ENCODE peak calls at places on chromosomes 13 and 19, in four cellular contexts. C is SK-N-SH, D is GM12878, W is K562. Q is an unnamed sample.

GRCh38 chr19:40600086-40600917 is 867 bp upstream of the LTBP4 start:
- DNase-seq in C (no peak), D (no peak), W (no peak), Q (no peak)

GRCh38 chr19:3108775-3109174 is 14.6 kb downstream of the GNA11 start:
- DNase-seq in C (peak; percentile 84), D (no peak), W (peak; percentile 64), Q (peak; percentile 84)

GRCh38 chr19:41219924-41220567 is 1.0 kb downstream of the AXL start:
- DNase-seq in D (no peak), C (no peak), W (peak; percentile 87), Q (no peak)

GRCh38 chr19:12668937-12669271 is 2.3 kb downstream of the WDR83 start:
- DNase-seq in C (peak; percentile 61), D (no peak), W (peak; percentile 65), Q (no peak)

GRCh38 chr13:94419304-94419943 is 60.1 kb downstream of the DCT start:
- DNase-seq in W (no peak), D (no peak), C (no peak), Q (no peak)

GRCh38 chr13:26236306-26236705 is 14.2 kb upstream of the RNF6 start:
- DNase-seq in D (no peak), C (no peak), W (no peak), Q (no peak)

GRCh38 chr13:50914848-50915247 is 5.3 kb downstream of the RNASEH2B start:
- DNase-seq in D (no peak), C (no peak), W (no peak), Q (no peak)

GRCh38 chr19:20315543-20315942 is 148.5 kb downstream of the ZNF486 start:
- DNase-seq in C (peak; percentile 66), W (no peak), D (no peak), Q (no peak)

GRCh38 chr13:106846571-106846970 is 278.6 kb upstream of the ARGLU1 start:
- DNase-seq in D (no peak), W (no peak), C (no peak), Q (no peak)

GRCh38 chr13:106847049-106847448 is 279.1 kb upstream of the ARGLU1 start:
- DNase-seq in C (no peak), W (no peak), D (no peak), Q (no peak)

DNA sequence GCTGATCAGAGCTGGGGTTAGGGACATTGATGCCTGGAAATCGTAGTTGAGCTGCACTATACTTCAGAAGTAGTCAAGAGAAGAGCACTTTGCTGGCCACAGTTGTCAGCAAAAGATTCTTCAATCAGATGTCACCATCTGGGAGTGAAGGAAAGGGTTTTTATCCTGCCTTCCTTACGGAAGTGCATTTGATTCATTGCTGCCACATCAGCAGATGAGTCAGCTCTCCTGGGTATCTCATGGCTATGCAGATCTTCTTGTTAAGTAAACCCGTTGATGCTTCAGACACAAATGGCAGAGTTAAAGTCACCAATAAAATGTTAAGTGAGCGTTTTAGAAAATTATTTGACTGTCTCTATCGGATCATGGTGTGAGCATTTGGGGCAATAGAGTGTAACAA is 283.3 kb upstream of the ARGLU1 start:
- DNase-seq in C (no peak), D (no peak), W (no peak), Q (no peak)
- TF ChIP-seq USF1 in C (no peak), D (no peak), W (no peak), Q (no peak)

GRCh38 chr13:40329682-40330485 is 336.6 kb downstream of the FOXO1 start:
- DNase-seq in W (no peak), C (no peak), D (no peak), Q (no peak)
- TF ChIP-seq USF1 in W (no peak), C (no peak), D (no peak), Q (no peak)

GRCh38 chr13:30529085-30529815 is 63.5 kb upstream of the HMGB1 start:
- DNase-seq in D (peak; percentile 30), W (no peak), C (no peak), Q (no peak)
- TF ChIP-seq USF1 in D (no peak), W (no peak), C (no peak), Q (no peak)

GRCh38 chr13:99000137-99000536 is 22.3 kb upstream of the DOCK9 start:
- DNase-seq in D (no peak), W (no peak), C (no peak), Q (no peak)
- TF ChIP-seq USF1 in D (no peak), W (no peak), C (no peak), Q (no peak)

GRCh38 chr13:47800593-47800992 is 200.5 kb downstream of the SUCLA2 start:
- DNase-seq in D (no peak), W (no peak), C (no peak), Q (no peak)

GRCh38 chr13:47803131-47803530 is 197.9 kb downstream of the SUCLA2 start:
- DNase-seq in D (no peak), W (no peak), C (no peak), Q (no peak)

GRCh38 chr13:47798194-47798593 is 202.9 kb downstream of the SUCLA2 start:
- DNase-seq in W (no peak), C (no peak), D (no peak), Q (no peak)

GRCh38 chr13:47798906-47799305 is 202.2 kb downstream of the SUCLA2 start:
- DNase-seq in W (no peak), C (no peak), D (no peak), Q (no peak)

DNA sequence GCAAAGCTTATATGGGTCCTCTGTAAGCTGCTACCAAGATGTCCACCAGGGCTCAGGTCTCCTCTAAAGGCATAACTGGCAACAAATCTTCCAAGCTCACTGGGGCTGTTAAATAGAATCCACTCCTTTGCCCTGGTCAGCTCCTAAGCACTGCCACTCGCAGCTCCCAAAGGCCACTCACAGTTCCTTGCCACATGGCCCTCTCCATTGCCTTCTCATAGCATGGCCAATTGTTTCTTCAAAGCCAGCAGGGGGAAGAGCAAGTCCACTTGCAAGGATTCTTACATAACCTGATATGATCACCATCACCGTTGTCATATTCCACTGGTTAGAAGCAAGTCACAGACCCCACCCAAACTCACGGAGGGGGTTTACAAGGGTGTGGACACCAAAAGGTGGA is 199.5 kb downstream of the SUCLA2 start:
- DNase-seq in W (no peak), D (no peak), C (no peak), Q (no peak)
- TF ChIP-seq USF1 in W (no peak), D (no peak), C (no peak), Q (no peak)

GRCh38 chr13:47112900-47113299 is 216.0 kb upstream of the HTR2A start:
- DNase-seq in W (no peak), C (no peak), D (no peak), Q (no peak)

GRCh38 chr13:47111499-47111898 is 214.6 kb upstream of the HTR2A start:
- DNase-seq in D (no peak), C (no peak), W (peak; percentile 21), Q (no peak)

GRCh38 chr13:47110833-47111240 is 214.0 kb upstream of the HTR2A start:
- DNase-seq in D (no peak), W (peak; percentile 60), C (no peak), Q (no peak)

GRCh38 chr13:47114030-47114429 is 217.2 kb upstream of the HTR2A start:
- DNase-seq in D (no peak), W (no peak), C (no peak), Q (no peak)

DNA sequence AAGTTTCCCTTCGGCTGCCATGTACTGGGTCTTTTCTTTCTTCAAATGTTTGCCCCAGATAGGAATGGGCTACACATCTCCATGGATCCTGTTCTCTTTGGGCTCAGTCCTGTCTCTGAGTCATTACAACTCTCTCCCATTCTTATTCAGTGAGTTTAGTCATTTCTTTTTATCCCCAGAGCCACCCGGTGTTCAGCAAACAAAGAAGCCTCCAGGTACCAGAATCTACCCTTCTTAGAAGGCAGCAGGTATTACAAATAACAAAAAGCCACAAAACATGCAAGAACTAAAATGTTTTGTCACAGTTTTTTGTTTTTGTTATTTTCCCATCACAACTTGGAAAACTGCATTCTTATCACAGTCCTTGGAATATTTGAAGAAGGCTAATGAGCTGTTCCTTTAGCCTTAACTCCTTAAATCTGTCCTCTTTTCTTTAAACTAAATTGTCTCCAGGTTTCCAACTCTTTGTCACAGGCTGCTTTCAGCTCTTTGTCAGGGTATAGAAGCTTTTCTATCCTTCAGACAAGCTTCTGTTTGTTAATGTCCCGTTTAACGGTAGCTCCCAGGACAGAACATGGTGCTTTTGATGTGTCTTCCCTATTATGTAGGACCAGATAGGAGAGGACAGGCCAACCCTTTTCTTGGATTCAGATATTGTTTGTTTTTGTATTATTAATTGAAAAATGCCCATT is 215.5 kb upstream of the HTR2A start:
- DNase-seq in C (no peak), W (peak; percentile 51), D (no peak), Q (no peak)
- TF ChIP-seq USF1 in C (no peak), W (no peak), D (no peak), Q (no peak)

Q was measured in WTC11.